ENCODE peak calls at places on chromosomes 2 and 18, in six cellular contexts. N, H, B, U, O and K are unnamed samples.

GRCh38 chr2:69226886-69227285 is 160.1 kb downstream of the GFPT1 start:
- DNase-seq in N (no peak), H (no peak), B (no peak), U (no peak), O (no peak), K (no peak)

GRCh38 chr2:8452979-8453903 is 228.6 kb upstream of the ID2 start:
- DNase-seq in N (peak; percentile 20), H (no peak), B (no peak), U (no peak), O (no peak), K (no peak)

GRCh38 chr2:71681626-71682025 is 228.3 kb downstream of the DYSF start:
- DNase-seq in N (no peak), H (no peak), B (no peak), U (no peak), O (no peak), K (no peak)

GRCh38 chr2:31227711-31228125 is 6.2 kb upstream of the EHD3 start:
- DNase-seq in N (no peak), H (no peak), B (peak; percentile 12), U (peak; percentile 27), O (no peak), K (no peak)

GRCh38 chr18:2212846-2213245 is 358.5 kb downstream of the METTL4 start:
- DNase-seq in N (no peak), H (no peak), B (no peak), U (no peak), O (no peak), K (no peak)

GRCh38 chr2:55761024-55761423 is 67.4 kb upstream of the PNPT1 start:
- DNase-seq in N (peak; percentile 86), H (no peak), B (no peak), U (no peak), O (no peak), K (no peak)

GRCh38 chr2:208820289-208820688 is 413.7 kb downstream of the PTH2R start:
- DNase-seq in N (no peak), H (peak; percentile 4), B (no peak), U (no peak), O (no peak), K (peak; percentile 8)

GRCh38 chr2:171723724-171724683 is 36.7 kb downstream of the DYNC1I2 start:
- DNase-seq in N (peak; percentile 45), H (no peak), B (peak; percentile 42), U (no peak), O (no peak), K (no peak)

GRCh38 chr2:85769236-85769986 is 15.6 kb downstream of the ATOH8 start:
- DNase-seq in N (no peak), H (peak; percentile 19), B (no peak), U (no peak), O (no peak), K (peak; percentile 51)

GRCh38 chr2:27489118-27489497 is 435 bp downstream of the IFT172 start:
- DNase-seq in N (peak; percentile 33), H (peak; percentile 50), B (no peak), U (no peak), O (no peak), K (no peak)

GRCh38 chr2:65364054-65364651 is 68.2 kb downstream of the SPRED2 start:
- DNase-seq in N (no peak), H (no peak), B (no peak), U (no peak), O (no peak), K (no peak)

GRCh38 chr2:216693414-216694100 is 1.8 kb downstream of the IGFBP5 start:
- DNase-seq in N (no peak), H (no peak), B (no peak), U (no peak), O (no peak), K (no peak)

GRCh38 chr2:105409717-105410116 is 10.9 kb upstream of the FHL2 start:
- DNase-seq in N (peak; percentile 96), H (no peak), B (no peak), U (peak; percentile 66), O (no peak), K (no peak)

GRCh38 chr2:109133746-109134145 is 4.7 kb downstream of the SH3RF3 start:
- DNase-seq in N (no peak), H (no peak), B (no peak), U (no peak), O (no peak), K (no peak)

GRCh38 chr2:205706769-205707375 is 24.6 kb downstream of the NRP2 start:
- DNase-seq in N (peak; percentile 90), H (peak; percentile 88), B (no peak), U (peak; percentile 80), O (peak; percentile 72), K (peak; percentile 61)

GRCh38 chr2:8298783-8299182 is 383.1 kb upstream of the ID2 start:
- DNase-seq in N (peak; percentile 20), H (peak; percentile 83), B (no peak), U (no peak), O (peak; percentile 58), K (no peak)

GRCh38 chr2:48092846-48093498 is 186.7 kb upstream of the FBXO11 start:
- DNase-seq in N (peak; percentile 15), H (no peak), B (no peak), U (no peak), O (no peak), K (no peak)

GRCh38 chr2:102618452-102619413 is 620 bp upstream of the SLC9A2 start:
- DNase-seq in N (no peak), H (no peak), B (peak; percentile 45), U (no peak), O (peak; percentile 60), K (peak; percentile 33)

GRCh38 chr2:175156534-175156933 is 11.5 kb downstream of the ATF2 start:
- DNase-seq in N (no peak), H (no peak), B (no peak), U (no peak), O (no peak), K (no peak)

GRCh38 chr18:32208012-32208411 is 18.2 kb downstream of the MEP1B start:
- DNase-seq in N (no peak), H (no peak), B (no peak), U (no peak), O (no peak), K (no peak)

GRCh38 chr2:168156661-168157060 is 90.7 kb downstream of the STK39 start:
- DNase-seq in N (peak; percentile 72), H (no peak), B (no peak), U (no peak), O (no peak), K (no peak)

GRCh38 chr2:231069379-231070054 is 12.8 kb downstream of the PSMD1 start:
- DNase-seq in N (peak; percentile 85), H (no peak), B (no peak), U (peak; percentile 11), O (no peak), K (no peak)

GRCh38 chr2:62014102-62014501 is 108.6 kb downstream of the COMMD1 start:
- DNase-seq in N (peak; percentile 76), H (peak; percentile 34), B (no peak), U (peak; percentile 29), O (no peak), K (no peak)

GRCh38 chr2:43065871-43066270 is 160.5 kb downstream of the ZFP36L2 start:
- DNase-seq in N (no peak), H (no peak), B (no peak), U (no peak), O (no peak), K (no peak)

GRCh38 chr2:12432985-12433640 is 283.6 kb upstream of the TRIB2 start:
- DNase-seq in N (no peak), H (no peak), B (no peak), U (no peak), O (no peak), K (no peak)

GRCh38 chr2:12436483-12436882 is 280.3 kb upstream of the TRIB2 start:
- DNase-seq in N (no peak), H (no peak), B (no peak), U (no peak), O (no peak), K (no peak)

GRCh38 chr2:12430036-12430795 is 286.5 kb upstream of the TRIB2 start:
- DNase-seq in N (peak; percentile 38), H (no peak), B (no peak), U (no peak), O (no peak), K (no peak)

GRCh38 chr2:12434609-12435008 is 282.1 kb upstream of the TRIB2 start:
- DNase-seq in N (no peak), H (no peak), B (no peak), U (no peak), O (no peak), K (no peak)

GRCh38 chr2:12433641-12433990 is 283.1 kb upstream of the TRIB2 start:
- DNase-seq in N (no peak), H (no peak), B (no peak), U (no peak), O (no peak), K (no peak)
- TF ChIP-seq CTCF in N (no peak), H (peak; percentile 45), B (no peak), U (no peak), O (no peak), K (peak; percentile 28)

DNA sequence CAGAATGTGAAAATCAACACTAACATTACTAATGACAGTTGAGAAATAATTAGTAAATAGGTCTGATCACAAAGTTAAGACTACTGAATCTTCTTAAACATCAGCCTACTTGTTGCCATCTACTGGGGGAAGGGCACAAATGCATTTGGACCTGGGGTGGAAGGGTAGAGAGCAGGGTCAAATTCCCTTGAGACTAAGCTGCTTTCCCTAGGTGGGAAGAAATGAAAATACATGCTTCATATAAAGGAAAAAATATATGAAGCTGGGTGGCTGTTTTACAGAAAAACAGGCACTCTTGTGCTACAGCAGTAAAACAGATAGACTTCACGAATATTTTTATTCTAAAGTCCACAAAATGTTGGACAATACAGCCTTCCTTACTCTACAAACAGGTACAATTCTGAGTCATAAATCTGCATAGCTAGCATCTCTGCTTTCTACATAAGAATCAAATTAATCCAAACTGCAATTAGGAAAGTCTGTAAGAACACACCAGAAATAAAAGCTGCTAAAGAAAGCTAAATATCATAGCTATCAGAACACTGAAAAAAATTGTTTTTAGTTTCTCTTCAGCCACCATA is 10.9 kb downstream of the TRIP12 start:
- DNase-seq in N (peak; percentile 30), H (peak; percentile 64), B (peak; percentile 37), U (no peak), O (no peak), K (peak; percentile 36)
- TF ChIP-seq CTCF in N (peak; percentile 38), H (peak; percentile 79), B (peak; percentile 64), U (peak; percentile 32), O (peak; percentile 29), K (peak; percentile 57)

GRCh38 chr2:39119732-39120520 is 925 bp downstream of the SOS1 start:
- DNase-seq in N (peak; percentile 55), H (peak; percentile 81), B (peak; percentile 51), U (no peak), O (peak; percentile 68), K (peak; percentile 86)

GRCh38 chr2:39120771-39121522 is at the start of gene SOS1:
- DNase-seq in N (peak; percentile 94), H (peak; percentile 94), B (peak; percentile 94), U (peak; percentile 82), O (peak; percentile 98), K (peak; percentile 93)

GRCh38 chr2:39118786-39119499 is 1.9 kb downstream of the SOS1 start:
- DNase-seq in N (peak; percentile 41), H (peak; percentile 72), B (no peak), U (no peak), O (no peak), K (peak; percentile 39)

GRCh38 chr2:39121523-39122063 is 742 bp upstream of the SOS1 start:
- DNase-seq in N (peak; percentile 38), H (peak; percentile 37), B (no peak), U (no peak), O (no peak), K (no peak)

GRCh38 chr2:39120521-39120770 is 405 bp downstream of the SOS1 start:
- DNase-seq in N (no peak), H (no peak), B (no peak), U (no peak), O (no peak), K (no peak)
- TF ChIP-seq CTCF in N (no peak), H (no peak), B (no peak), U (no peak), O (no peak), K (no peak)

GRCh38 chr2:237791977-237792727 is 6.4 kb upstream of the RBM44 start:
- DNase-seq in N (peak; percentile 35), H (no peak), B (peak; percentile 50), U (no peak), O (no peak), K (no peak)
- TF ChIP-seq CTCF in N (peak; percentile 32), H (peak; percentile 23), B (peak; percentile 64), U (peak; percentile 36), O (no peak), K (no peak)